ENCODE peak calls at places on chromosomes 7 and 10, in four cellular contexts. Z is BE2C, A is GM12865, X is endothelial cell. S is an unnamed sample.

GRCh38 chr7:100373261-100373831 is at the start of gene PILRA:
- DNase-seq in X (no peak), A (no peak), Z (no peak), S (no peak)

GRCh38 chr10:107914450-107915276 is 750.2 kb upstream of the SORCS1 start:
- DNase-seq in Z (peak; percentile 52), X (peak; percentile 30), A (no peak), S (no peak)

GRCh38 chr7:36346260-36346831 is 43.3 kb upstream of the ANLN start:
- DNase-seq in A (peak; percentile 19), Z (no peak), X (no peak), S (no peak)

GRCh38 chr10:28365840-28366239 is 63.0 kb upstream of the MPP7 start:
- DNase-seq in A (no peak), Z (no peak), X (no peak), S (no peak)

GRCh38 chr10:118569241-118569881 is 26.1 kb downstream of the PRLHR start:
- DNase-seq in A (no peak), X (no peak), Z (no peak), S (no peak)

GRCh38 chr10:121942749-121943148 is 14.9 kb upstream of the ATE1 start:
- DNase-seq in X (no peak), Z (no peak), A (no peak), S (no peak)

GRCh38 chr10:60353519-60354258 is 36.0 kb downstream of the ANK3 start:
- DNase-seq in Z (peak; percentile 85), X (no peak), A (peak; percentile 60), S (no peak)

GRCh38 chr7:24069751-24070150 is 214.2 kb upstream of the NPY start:
- DNase-seq in X (no peak), A (no peak), Z (no peak), S (no peak)

GRCh38 chr7:16130127-16131110 is 290.9 kb downstream of the CRPPA start:
- DNase-seq in X (no peak), Z (no peak), A (no peak), S (no peak)

GRCh38 chr7:74183142-74183541 is 9.0 kb downstream of the EIF4H start:
- DNase-seq in X (no peak), Z (no peak), A (no peak), S (no peak)

GRCh38 chr7:79786187-79786586 is 332.7 kb upstream of the MAGI2 start:
- DNase-seq in X (no peak), Z (no peak), A (no peak), S (no peak)

GRCh38 chr7:108310351-108310750 is 145.9 kb downstream of the NRCAM start:
- DNase-seq in A (no peak), Z (no peak), X (no peak), S (no peak)

GRCh38 chr7:117873056-117873932 is at the start of gene CTTNBP2:
- DNase-seq in A (peak; percentile 8), Z (peak; percentile 32), X (peak; percentile 67), S (no peak)

GRCh38 chr10:114492351-114493037 is 88.2 kb upstream of the AFAP1L2 start:
- DNase-seq in A (peak; percentile 45), X (no peak), Z (no peak), S (no peak)

GRCh38 chr7:50921114-50921513 is 138.4 kb upstream of the GRB10 start:
- DNase-seq in A (no peak), Z (no peak), X (no peak), S (no peak)

GRCh38 chr7:20348408-20348807 is 17.7 kb downstream of the ITGB8 start:
- DNase-seq in Z (no peak), X (no peak), A (no peak), S (no peak)

GRCh38 chr7:38195804-38196595 is 18.0 kb downstream of the STARD3NL start:
- DNase-seq in A (no peak), X (no peak), Z (no peak), S (no peak)

GRCh38 chr10:73937333-73938020 is 26.5 kb downstream of the PLAU start:
- DNase-seq in X (peak; percentile 23), A (no peak), Z (no peak), S (no peak)

GRCh38 chr7:157926107-157926506 is 589.3 kb downstream of the DNAJB6 start:
- DNase-seq in A (no peak), X (no peak), Z (no peak), S (no peak)

GRCh38 chr10:103277713-103278299 is 868 bp downstream of the INA start:
- DNase-seq in X (no peak), A (no peak), Z (peak; percentile 28), S (no peak)

GRCh38 chr7:50418086-50418515 is 32.0 kb downstream of the FIGNL1 start:
- DNase-seq in X (peak; percentile 80), Z (peak; percentile 78), A (peak; percentile 89), S (peak; percentile 47)

GRCh38 chr7:3028071-3028766 is 15.4 kb downstream of the CARD11 start:
- DNase-seq in Z (no peak), A (peak; percentile 16), X (no peak), S (no peak)

GRCh38 chr10:118607768-118608354 is 12.4 kb upstream of the PRLHR start:
- DNase-seq in X (no peak), Z (no peak), A (no peak), S (no peak)

GRCh38 chr10:49163741-49164140 is 24.4 kb downstream of the TMEM273 start:
- DNase-seq in X (no peak), A (no peak), Z (no peak), S (no peak)

GRCh38 chr7:104126411-104126841 is 81.4 kb downstream of the ORC5 start:
- DNase-seq in Z (no peak), A (no peak), X (no peak), S (no peak)

GRCh38 chr7:93463764-93464163 is 110.8 kb downstream of the CALCR start:
- DNase-seq in X (no peak), A (no peak), Z (no peak), S (no peak)

DNA sequence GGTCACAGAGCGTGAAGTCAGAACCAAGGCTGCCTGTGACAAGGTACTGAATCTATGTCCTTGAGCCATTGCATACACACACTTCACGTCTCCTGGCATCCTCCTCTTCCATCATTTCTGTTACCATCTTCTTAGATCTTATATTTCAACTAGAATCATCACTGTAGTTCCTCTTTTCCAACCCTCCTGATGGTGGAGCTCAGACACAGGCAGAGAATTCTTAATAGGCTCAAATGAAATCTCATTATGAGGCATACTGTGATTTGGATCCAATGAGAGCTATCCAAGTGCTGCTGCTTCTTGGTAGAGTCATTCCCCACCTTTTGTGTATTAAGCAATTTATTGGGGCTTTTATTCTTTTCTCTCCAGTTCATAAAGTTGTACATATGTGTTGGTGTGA is 113.2 kb downstream of the CALCR start:
- DNase-seq in A (no peak), X (no peak), Z (no peak), S (no peak)
- TF ChIP-seq CTCF in A (no peak), X (no peak), Z (no peak), S (no peak)

GRCh38 chr10:16891375-16892313 is 74.4 kb upstream of the RSU1 start:
- DNase-seq in Z (peak; percentile 50), A (peak; percentile 13), X (peak; percentile 64), S (no peak)
- TF ChIP-seq CTCF in Z (peak; percentile 66), A (no peak), X (peak; percentile 24), S (no peak)

GRCh38 chr10:813286-813685 is 118.2 kb downstream of the LARP4B start:
- DNase-seq in Z (no peak), A (no peak), X (no peak), S (no peak)

GRCh38 chr10:817371-817770 is 114.1 kb downstream of the LARP4B start:
- DNase-seq in A (no peak), X (no peak), Z (no peak), S (no peak)

GRCh38 chr10:814536-815302 is 116.8 kb downstream of the LARP4B start:
- DNase-seq in Z (no peak), A (no peak), X (no peak), S (no peak)

GRCh38 chr10:816958-817357 is 114.5 kb downstream of the LARP4B start:
- DNase-seq in A (no peak), X (no peak), Z (no peak), S (no peak)

GRCh38 chr10:815338-816104 is 116.0 kb downstream of the LARP4B start:
- DNase-seq in X (no peak), Z (no peak), A (no peak), S (no peak)
- TF ChIP-seq CTCF in X (peak; percentile 38), Z (peak; percentile 24), A (no peak), S (no peak)

DNA sequence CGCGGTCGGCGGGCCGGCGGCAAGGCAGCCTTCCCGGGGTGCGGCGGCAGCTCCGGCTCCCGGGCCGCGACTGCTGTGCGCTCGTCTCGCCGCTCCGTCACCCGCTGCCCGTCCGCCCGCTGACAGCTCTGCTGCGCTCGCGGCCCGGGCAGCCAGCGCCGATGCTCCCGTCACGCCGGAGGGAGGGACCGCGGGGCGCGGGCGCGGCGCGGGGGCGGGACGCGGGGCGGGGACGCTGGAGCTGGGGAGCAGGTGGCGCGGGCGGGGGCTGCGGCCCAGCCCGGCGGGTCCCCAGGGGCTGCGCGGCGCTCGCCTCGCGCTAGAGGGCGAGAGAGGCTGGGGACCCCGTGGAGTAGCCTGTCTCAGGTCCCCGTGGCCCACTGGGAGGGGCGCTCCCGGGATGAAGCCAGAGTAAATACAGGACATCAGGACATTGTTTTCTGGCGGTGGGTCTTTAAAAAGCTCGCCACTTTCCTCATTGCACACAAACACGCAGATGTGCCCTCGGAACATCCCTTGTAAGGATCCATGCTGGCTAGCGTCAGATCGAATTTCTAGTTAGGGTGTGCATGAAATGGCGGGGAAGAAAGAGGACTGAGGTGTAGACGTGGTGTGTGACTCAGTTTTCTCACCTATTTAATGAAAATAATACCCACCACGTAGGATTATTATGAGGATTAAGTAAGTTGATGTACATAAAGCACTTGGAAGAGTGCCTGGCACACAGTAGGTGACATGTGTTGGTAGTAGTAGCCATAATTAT is at the start of gene ELAPOR2:
- DNase-seq in Z (peak; percentile 93), X (peak; percentile 89), A (peak; percentile 88), S (peak; percentile 94)
- TF ChIP-seq CTCF in Z (peak; percentile 47), X (no peak), A (peak; percentile 63), S (no peak)

GRCh38 chr10:31031666-31032514 is at the start of gene ZNF438:
- DNase-seq in X (peak; percentile 97), A (peak; percentile 96), Z (peak; percentile 95), S (peak; percentile 98)
- TF ChIP-seq CTCF in X (no peak), A (peak; percentile 80), Z (peak; percentile 50), S (no peak)

DNA sequence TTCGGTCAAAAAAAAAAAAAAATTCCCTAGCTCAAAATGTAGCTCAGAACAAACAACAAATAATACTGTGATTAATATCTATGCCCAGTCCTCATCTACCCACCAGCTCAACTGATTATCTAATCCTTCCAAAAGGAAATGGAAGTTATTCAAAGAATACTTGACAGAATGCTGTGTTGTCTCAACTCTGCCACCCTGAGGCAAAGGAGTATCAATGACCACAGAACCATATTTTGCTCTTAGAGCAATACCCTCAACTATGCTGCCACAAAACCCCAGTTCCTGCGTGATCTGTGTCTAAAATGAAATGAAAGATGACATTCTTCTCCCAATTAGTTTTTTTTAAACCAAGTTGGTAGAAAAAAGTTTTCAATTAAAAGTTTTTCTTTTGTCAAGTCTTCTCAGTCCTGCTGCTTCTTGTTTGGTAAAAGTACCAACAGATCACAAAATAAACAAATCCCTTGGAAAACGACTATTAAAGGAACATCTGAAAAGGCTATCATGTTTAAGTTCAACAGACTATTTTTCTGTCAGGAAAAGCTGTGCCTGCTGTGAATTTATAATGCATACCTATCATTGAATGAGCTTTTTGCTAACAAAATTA is 21.6 kb downstream of the RBM28 start:
- DNase-seq in Z (peak; percentile 28), X (no peak), A (no peak), S (no peak)
- TF ChIP-seq CTCF in Z (peak; percentile 72), X (no peak), A (peak; percentile 16), S (no peak)

DNA sequence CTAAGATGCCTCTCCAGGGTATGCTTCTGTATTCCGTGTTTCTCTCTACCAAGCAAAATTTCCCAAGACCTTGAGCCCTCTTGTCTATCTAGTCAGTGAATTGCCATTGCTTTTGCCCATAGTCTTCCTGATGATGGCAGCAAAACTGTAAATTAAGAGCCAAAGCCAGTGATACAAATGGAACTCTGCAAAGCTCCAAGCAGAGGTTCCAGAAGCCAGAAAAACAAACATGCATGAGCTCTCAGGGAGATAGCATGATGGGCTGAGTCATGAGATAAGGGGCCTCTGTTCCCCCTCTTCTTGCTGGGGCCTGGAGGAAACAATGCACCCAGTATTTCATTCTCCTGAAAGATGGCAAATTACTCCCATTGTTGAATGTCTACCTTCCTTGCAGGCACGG is 24.7 kb downstream of the LSMEM1 start:
- DNase-seq in X (no peak), Z (no peak), A (no peak), S (no peak)
- TF ChIP-seq CTCF in X (no peak), Z (peak; percentile 14), A (no peak), S (no peak)